ENCODE peak calls at places on chromosomes 16 and 17, in six cellular contexts. X is ureter; I is activated T-cell treated with anti-CD3 and anti-CD28 coated beads for 1 hour; E is neural progenitor cell; T is activated CD4-positive, alpha-beta T cell treated with anti-CD3 and anti-CD28 coated beads, Interleukin-2, amount 50 U/mL, for 24 hours; H is CD4-positive, alpha-beta memory T cell. U is an unnamed sample.

GRCh38 chr16:76780556-76780955 is 410.4 kb upstream of the MON1B start:
- DNase-seq in X (no peak), I (no peak), E (no peak), T (no peak), H (no peak), U (no peak)

GRCh38 chr17:75571197-75571884 is 16.3 kb upstream of the MYO15B start:
- DNase-seq in X (no peak), I (no peak), E (no peak), T (no peak), H (no peak), U (no peak)

GRCh38 chr16:66292241-66292935 is 74.1 kb upstream of the CDH5 start:
- DNase-seq in X (peak), I (no peak), E (no peak), T (no peak), H (no peak), U (no peak)

GRCh38 chr17:28925912-28926365 is 23.1 kb upstream of the DHRS13 start:
- DNase-seq in X (no peak), I (peak), E (no peak), T (peak), H (peak), U (no peak)

GRCh38 chr16:74667215-74667765 is 613 bp upstream of the RFWD3 start:
- DNase-seq in X (no peak), I (peak), E (peak), T (peak), H (peak), U (peak)

GRCh38 chr16:75092777-75093176 is 23.8 kb downstream of the LDHD start:
- DNase-seq in X (no peak), I (no peak), E (no peak), T (no peak), H (no peak), U (no peak)

GRCh38 chr16:48811478-48811877 is 201.5 kb upstream of the N4BP1 start:
- DNase-seq in X (no peak), I (no peak), E (peak), T (no peak), H (no peak), U (no peak)

GRCh38 chr17:62780273-62780672 is 27.8 kb downstream of the MARCHF10 start:
- DNase-seq in X (peak), I (no peak), E (no peak), T (no peak), H (no peak), U (no peak)

GRCh38 chr16:15055141-15056053 is 477 bp downstream of the NTAN1 start:
- DNase-seq in X (peak), I (peak), E (peak), T (peak), H (no peak), U (no peak)

GRCh38 chr17:79664925-79665738 is 54.3 kb upstream of the RBFOX3 start:
- DNase-seq in X (peak), I (no peak), E (peak), T (no peak), H (no peak), U (no peak)

GRCh38 chr17:29390856-29391631 is 881 bp downstream of the TAOK1 start:
- DNase-seq in X (no peak), I (no peak), E (peak), T (no peak), H (no peak), U (peak)

GRCh38 chr16:70700101-70701020 is 14.5 kb upstream of the MTSS2 start:
- DNase-seq in X (no peak), I (no peak), E (no peak), T (no peak), H (no peak), U (no peak)

GRCh38 chr16:87178177-87178863 is 138.9 kb downstream of the C16orf95 start:
- DNase-seq in X (no peak), I (no peak), E (peak), T (no peak), H (no peak), U (no peak)

GRCh38 chr17:40399185-40399584 is 18.5 kb downstream of the TOP2A start:
- DNase-seq in X (no peak), I (no peak), E (peak), T (peak), H (peak), U (no peak)

GRCh38 chr16:70678121-70678897 is 7.5 kb downstream of the MTSS2 start:
- DNase-seq in X (no peak), I (no peak), E (no peak), T (no peak), H (no peak), U (no peak)

GRCh38 chr16:14071576-14072271 is 605 bp downstream of the MRTFB start:
- DNase-seq in X (no peak), I (no peak), E (peak), T (peak), H (no peak), U (no peak)

GRCh38 chr17:59329558-59330313 is 1.7 kb upstream of the YPEL2 start:
- DNase-seq in X (peak), I (no peak), E (peak), T (no peak), H (peak), U (no peak)

GRCh38 chr17:19753661-19754463 is 5.8 kb upstream of the ALDH3A1 start:
- DNase-seq in X (no peak), I (no peak), E (peak), T (no peak), H (no peak), U (no peak)

GRCh38 chr16:22614271-22614947 is 103.7 kb downstream of the NPIPB5 start:
- DNase-seq in X (no peak), I (no peak), E (no peak), T (no peak), H (no peak), U (no peak)

GRCh38 chr16:78154729-78155461 is 55.4 kb downstream of the WWOX start:
- DNase-seq in X (no peak), I (no peak), E (no peak), T (no peak), H (no peak), U (no peak)

GRCh38 chr16:2811703-2812471 is 5.2 kb upstream of the PRSS21 start:
- DNase-seq in X (no peak), I (no peak), E (no peak), T (no peak), H (no peak), U (no peak)

GRCh38 chr17:82775033-82775823 is 23.4 kb downstream of the TBCD start:
- DNase-seq in X (no peak), I (peak), E (peak), T (no peak), H (no peak), U (no peak)

U was measured in activated CD8-positive, alpha-beta memory T cell treated with anti-CD3 and anti-CD28 coated beads for 48 hours.